ENCODE peak calls at places on chromosomes 16 and 17, in ten cellular contexts. H is upper lobe of right lung, O is psoas muscle, F is fibroblast of mammary gland, A is mucosa of descending colon, L is thyroid gland, G is cardiac fibroblast, W is cardiac muscle cell, Z is pancreas, K is fibroblast of the aortic adventitia. X is an unnamed sample.

GRCh38 chr16:75377971-75378386 is 55.3 kb downstream of the CFDP1 start:
- DNase-seq in H (no peak), O (no peak), F (peak), A (no peak), L (no peak), G (peak), W (peak), Z (no peak), K (peak), X (no peak)

GRCh38 chr16:71626858-71627213 is 852 bp downstream of the MARVELD3 start:
- DNase-seq in H (peak), O (no peak), F (no peak), A (peak), L (peak), G (no peak), W (no peak), Z (peak), K (no peak), X (peak)

GRCh38 chr16:87297407-87297806 is 19.8 kb downstream of the C16orf95 start:
- DNase-seq in H (no peak), O (no peak), F (no peak), A (no peak), L (no peak), G (no peak), W (no peak), Z (no peak), K (no peak), X (no peak)

GRCh38 chr16:82655720-82656500 is 29.1 kb downstream of the CDH13 start:
- DNase-seq in H (no peak), O (no peak), F (no peak), A (no peak), L (no peak), G (no peak), W (no peak), Z (no peak), K (no peak), X (no peak)

GRCh38 chr16:19210175-19210924 is 42.3 kb downstream of the SYT17 start:
- DNase-seq in H (no peak), O (no peak), F (peak), A (no peak), L (no peak), G (no peak), W (no peak), Z (no peak), K (no peak), X (no peak)

GRCh38 chr17:7782237-7782636 is 51.8 kb upstream of the KDM6B start:
- DNase-seq in H (no peak), O (no peak), F (peak), A (no peak), L (no peak), G (peak), W (peak), Z (no peak), K (peak), X (no peak)

GRCh38 chr17:18041776-18042175 is 2.6 kb downstream of the GID4 start:
- DNase-seq in H (no peak), O (peak), F (peak), A (no peak), L (no peak), G (peak), W (peak), Z (no peak), K (peak), X (no peak)

GRCh38 chr16:89409161-89409711 is 81.1 kb downstream of the ANKRD11 start:
- DNase-seq in H (no peak), O (no peak), F (peak), A (peak), L (no peak), G (peak), W (peak), Z (no peak), K (peak), X (no peak)

GRCh38 chr17:44044092-44044491 is 22.4 kb downstream of the LSM12 start:
- DNase-seq in H (no peak), O (no peak), F (peak), A (no peak), L (no peak), G (peak), W (peak), Z (no peak), K (peak), X (no peak)

GRCh38 chr17:74842599-74843351 is 16.9 kb downstream of the GRIN2C start:
- DNase-seq in H (peak), O (peak), F (peak), A (peak), L (peak), G (peak), W (peak), Z (peak), K (peak), X (no peak)

DNA sequence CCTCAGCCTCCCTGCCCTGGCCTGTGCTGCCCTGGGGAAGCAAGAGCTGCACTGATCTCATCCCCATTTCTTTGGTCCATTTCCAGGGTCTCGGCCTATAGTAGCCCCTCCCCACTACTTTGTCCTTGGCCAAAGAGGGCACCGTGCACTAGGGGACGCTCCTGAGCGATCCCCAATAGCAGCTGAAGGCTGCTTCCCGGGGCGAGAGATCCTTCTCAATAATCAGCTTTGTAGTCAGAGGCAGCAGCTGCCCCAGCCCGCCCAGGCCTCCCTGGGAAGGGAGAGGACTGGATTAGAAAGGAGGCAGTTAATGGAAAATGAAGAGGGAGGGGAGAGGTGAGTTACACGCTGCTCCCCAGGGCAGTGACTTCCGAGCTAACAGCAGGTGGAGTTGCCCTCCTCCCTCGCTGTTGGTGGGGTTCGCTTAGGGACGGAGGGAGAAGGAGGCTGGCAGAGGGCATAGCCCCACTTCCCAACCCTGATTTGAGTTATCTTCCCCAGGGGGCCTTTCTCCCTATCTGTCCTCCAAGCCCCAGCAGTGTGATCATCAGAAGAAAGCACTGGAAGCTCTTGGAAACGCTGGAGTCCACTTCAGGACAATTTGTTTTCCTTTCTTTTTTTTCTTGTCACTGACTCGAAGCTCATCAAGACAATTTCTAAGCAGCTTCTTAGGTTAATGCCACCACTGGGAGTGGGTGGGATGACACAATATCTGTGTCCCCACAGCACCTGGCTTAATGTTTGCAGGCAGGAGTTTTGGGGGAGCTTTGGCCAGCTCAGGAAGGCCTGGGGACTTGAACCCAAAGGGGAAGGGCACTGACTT is 2.6 kb downstream of the MXRA7 start:
- DNase-seq in H (no peak), O (peak), F (peak), A (no peak), L (no peak), G (peak), W (peak), Z (no peak), K (peak), X (no peak)
- TF ChIP-seq CTCF in H (peak), O (peak), F (peak), A (no peak), L (no peak), G (peak), W (peak), Z (no peak), K (peak), X (peak)

GRCh38 chr16:62225675-62226074 is 189.4 kb upstream of the CDH8 start:
- DNase-seq in H (peak), O (peak), F (peak), A (peak), L (peak), G (peak), W (peak), Z (peak), K (no peak), X (peak)
- H3K4me3 ChIP-seq in H (no peak), O (no peak), F (no peak), A (no peak), L (no peak), G (no peak), W (no peak), Z (no peak), K (no peak), X (no peak)

GRCh38 chr17:11935734-11936406 is 61.4 kb downstream of the ZNF18 start:
- DNase-seq in H (no peak), O (no peak), F (peak), A (peak), L (peak), G (peak), W (peak), Z (no peak), K (peak), X (peak)
- TF ChIP-seq CTCF in H (peak), O (peak), F (peak), A (peak), L (peak), G (peak), W (peak), Z (peak), K (peak), X (peak)

GRCh38 chr17:28508325-28508724 is 2.2 kb downstream of the FOXN1 start:
- DNase-seq in H (no peak), O (no peak), F (no peak), A (no peak), L (no peak), G (no peak), W (no peak), Z (no peak), K (no peak), X (no peak)

GRCh38 chr17:28506763-28507487 is 777 bp downstream of the FOXN1 start:
- DNase-seq in H (no peak), O (no peak), F (no peak), A (no peak), L (no peak), G (no peak), W (no peak), Z (no peak), K (no peak), X (no peak)

GRCh38 chr17:28505986-28506665 is at the start of gene FOXN1:
- DNase-seq in H (no peak), O (no peak), F (no peak), A (no peak), L (no peak), G (no peak), W (no peak), Z (no peak), K (no peak), X (no peak)

GRCh38 chr17:28509784-28510183 is 3.6 kb downstream of the FOXN1 start:
- DNase-seq in H (no peak), O (no peak), F (no peak), A (no peak), L (no peak), G (no peak), W (no peak), Z (no peak), K (no peak), X (no peak)

DNA sequence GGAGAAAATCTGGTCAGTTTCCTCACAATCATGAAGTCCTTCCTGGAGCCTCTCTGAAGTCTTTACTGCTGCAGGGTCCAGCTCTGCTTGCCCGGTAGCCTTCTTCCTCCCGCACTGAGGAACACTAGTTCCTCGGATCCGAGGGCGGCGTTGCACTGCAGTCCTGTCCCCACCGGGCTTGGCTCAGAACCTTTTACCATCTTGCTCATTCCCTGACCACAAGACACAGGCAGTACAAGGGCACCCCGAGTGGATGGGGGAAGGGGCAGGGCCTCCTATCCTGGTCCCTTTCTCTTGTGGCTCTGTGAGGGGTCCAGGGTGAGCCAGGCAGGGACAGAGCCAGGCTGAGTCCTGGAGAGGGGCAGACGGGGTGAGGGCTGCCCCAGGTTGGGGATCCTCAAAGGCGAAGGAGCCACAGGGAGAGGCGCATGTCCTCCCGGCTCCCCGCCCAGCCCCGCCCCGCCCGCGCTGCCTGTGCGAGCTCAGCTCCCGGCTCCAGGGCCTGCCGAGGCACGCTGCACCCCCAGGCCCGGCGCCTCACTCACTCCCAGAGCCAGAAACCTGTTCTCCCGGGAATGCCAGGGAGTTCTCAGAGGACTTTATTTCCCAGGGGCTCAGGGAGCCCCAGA is 1.5 kb downstream of the FOXN1 start:
- DNase-seq in H (no peak), O (no peak), F (no peak), A (peak), L (no peak), G (no peak), W (no peak), Z (no peak), K (no peak), X (no peak)
- H3K4me3 ChIP-seq in H (no peak), O (no peak), F (no peak), A (no peak), L (no peak), G (no peak), W (no peak), Z (no peak), K (no peak), X (no peak)

GRCh38 chr16:50244504-50245416 is 21.6 kb upstream of the ADCY7 start:
- DNase-seq in H (no peak), O (no peak), F (peak), A (no peak), L (no peak), G (no peak), W (no peak), Z (no peak), K (no peak), X (no peak)

GRCh38 chr16:50246299-50247122 is 19.8 kb upstream of the ADCY7 start:
- DNase-seq in H (no peak), O (no peak), F (no peak), A (peak), L (no peak), G (no peak), W (no peak), Z (no peak), K (no peak), X (peak)

GRCh38 chr16:50244140-50244503 is 22.2 kb upstream of the ADCY7 start:
- DNase-seq in H (no peak), O (no peak), F (peak), A (no peak), L (no peak), G (no peak), W (no peak), Z (no peak), K (no peak), X (no peak)

GRCh38 chr16:50247123-50247905 is 19.0 kb upstream of the ADCY7 start:
- DNase-seq in H (no peak), O (no peak), F (no peak), A (no peak), L (no peak), G (no peak), W (no peak), Z (no peak), K (no peak), X (no peak)

DNA sequence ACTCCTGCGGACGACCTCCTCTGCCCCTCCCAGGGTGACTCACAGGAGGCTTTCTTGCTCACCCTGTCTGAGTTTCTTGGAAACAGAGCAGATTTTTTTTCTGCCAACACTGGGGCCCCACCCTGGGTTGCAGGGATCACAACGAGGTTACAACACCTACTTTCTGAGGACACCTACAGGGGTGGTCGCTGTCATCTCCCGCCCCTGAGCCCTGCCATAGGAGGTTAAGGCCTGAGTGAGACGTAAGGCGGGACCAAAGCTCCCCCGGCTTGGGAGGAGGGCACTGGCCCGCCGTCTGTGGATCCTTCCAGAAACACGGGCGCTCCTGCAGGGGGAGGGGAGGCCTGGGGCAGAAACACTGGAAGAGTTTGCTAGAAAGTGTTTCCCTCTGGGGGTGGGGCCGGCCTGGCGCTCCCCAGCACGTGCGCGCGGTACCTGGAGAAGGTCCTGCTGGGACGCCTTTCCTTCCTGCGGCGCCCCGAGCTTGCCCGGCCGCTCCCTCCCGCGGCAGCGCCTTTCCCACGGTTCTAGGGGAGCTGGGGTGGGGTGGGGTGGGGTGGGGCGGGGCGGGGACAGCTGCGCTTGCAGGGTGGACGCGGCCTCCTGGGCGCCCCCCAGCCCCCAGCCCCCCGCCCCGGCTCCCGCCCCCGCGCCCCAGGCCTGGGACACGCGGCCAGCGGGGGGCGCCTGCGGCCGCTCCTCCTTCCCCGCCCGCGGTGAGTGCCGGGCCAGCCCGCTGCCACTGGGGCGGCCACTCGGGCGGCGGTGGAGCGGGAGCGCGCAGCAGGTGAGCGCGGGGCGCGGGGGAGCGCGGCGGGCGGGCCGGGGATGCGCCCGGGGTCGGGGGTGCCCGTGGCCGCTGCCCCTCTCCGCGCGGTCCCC is 20.7 kb upstream of the ADCY7 start:
- DNase-seq in H (peak), O (no peak), F (peak), A (peak), L (peak), G (peak), W (peak), Z (peak), K (peak), X (peak)
- TF ChIP-seq CTCF in H (peak), O (peak), F (no peak), A (no peak), L (no peak), G (no peak), W (no peak), Z (peak), K (no peak), X (peak)

X was measured in Caco-2.